ENCODE peak calls at places on chromosome 11, in six cellular contexts. V is activated T-cell treated with anti-CD3 and anti-CD28 coated beads for 24 hours, D is AG20443, R is cardiac muscle cell, I is cardiac fibroblast, A is tibial artery. B is an unnamed sample.

GRCh38 chr11:27254744-27255446 is 108.1 kb downstream of the CCDC34 start:
- DNase-seq in V (no peak), D (peak), R (peak), I (peak), A (no peak), B (peak)

GRCh38 chr11:45724145-45724544 is 58.7 kb upstream of the CHST1 start:
- DNase-seq in V (no peak), D (no peak), R (no peak), I (no peak), A (no peak), B (no peak)

GRCh38 chr11:67409261-67409666 is 5.4 kb downstream of the TBC1D10C start:
- DNase-seq in V (peak), D (no peak), R (no peak), I (no peak), A (no peak), B (no peak)

GRCh38 chr11:62295504-62295903 is 3.4 kb downstream of the SCGB1D4 start:
- DNase-seq in V (no peak), D (peak), R (peak), I (peak), A (no peak), B (no peak)

GRCh38 chr11:65429724-65430405 is 7.3 kb downstream of the NEAT1 start:
- DNase-seq in V (no peak), D (no peak), R (peak), I (peak), A (peak), B (no peak)

GRCh38 chr11:9906043-9906791 is 242.3 kb downstream of the SWAP70 start:
- DNase-seq in V (no peak), D (peak), R (peak), I (peak), A (no peak), B (peak)

GRCh38 chr11:103849366-103849765 is 187.1 kb upstream of the DDI1 start:
- DNase-seq in V (no peak), D (no peak), R (peak), I (peak), A (no peak), B (no peak)

GRCh38 chr11:808427-809286 is 1.1 kb upstream of the RPLP2 start:
- DNase-seq in V (no peak), D (peak), R (no peak), I (no peak), A (no peak), B (no peak)

GRCh38 chr11:111455291-111456085 is 56.7 kb downstream of the BTG4 start:
- DNase-seq in V (no peak), D (no peak), R (no peak), I (no peak), A (no peak), B (no peak)

GRCh38 chr11:122229611-122230386 is 113.8 kb upstream of the BLID start:
- DNase-seq in V (no peak), D (no peak), R (no peak), I (peak), A (no peak), B (no peak)

GRCh38 chr11:116499396-116500001 is 273.3 kb downstream of the BUD13 start:
- DNase-seq in V (peak), D (peak), R (peak), I (peak), A (peak), B (no peak)

GRCh38 chr11:121722431-121723256 is 269.9 kb upstream of the SORL1-AS1 start:
- DNase-seq in V (no peak), D (peak), R (peak), I (peak), A (peak), B (no peak)

GRCh38 chr11:14500181-14500651 is 605 bp upstream of the COPB1 start:
- DNase-seq in V (peak), D (peak), R (peak), I (peak), A (no peak), B (peak)

GRCh38 chr11:82718307-82718706 is 15.4 kb downstream of the FAM181B start:
- DNase-seq in V (no peak), D (peak), R (peak), I (peak), A (no peak), B (peak)

GRCh38 chr11:33891714-33892327 is at the start of gene LMO2:
- DNase-seq in V (no peak), D (no peak), R (no peak), I (no peak), A (no peak), B (no peak)